ENCODE peak calls at places on chromosomes 6 and 20, in eight cellular contexts. One of them, this sample, is unnamed. For H3K9me3, the result is how much of the 10 kb centered on the place peaks cover.

GRCh38 chr6:49565855-49566254 is 15.4 kb downstream of the C6orf141 start:
- DNase-seq in HepG2: peak
- DNase-seq in PC-3: peak
- DNase-seq in psoas muscle: no peak
- DNase-seq in endodermal cell: no peak
- DNase-seq in HCT116: no peak
- DNase-seq in CD4-positive, alpha-beta T cell: no peak
- DNase-seq in mammary epithelial cell: no peak
- DNase-seq in this sample: no peak

GRCh38 chr6:24720131-24720603 is 1.2 kb upstream of the C6orf62 start:
- DNase-seq in mammary epithelial cell: peak
- DNase-seq in HepG2: peak
- DNase-seq in HCT116: no peak
- DNase-seq in PC-3: peak
- DNase-seq in endodermal cell: peak
- DNase-seq in psoas muscle: peak
- DNase-seq in CD4-positive, alpha-beta T cell: peak
- DNase-seq in this sample: no peak

GRCh38 chr20:40578961-40579360 is 110.1 kb downstream of the MAFB start:
- DNase-seq in psoas muscle: no peak
- DNase-seq in PC-3: no peak
- DNase-seq in endodermal cell: no peak
- DNase-seq in HepG2: no peak
- DNase-seq in HCT116: no peak
- DNase-seq in CD4-positive, alpha-beta T cell: no peak
- DNase-seq in mammary epithelial cell: no peak
- DNase-seq in this sample: no peak

GRCh38 chr6:69084746-69085335 is 449.8 kb downstream of the ADGRB3 start:
- DNase-seq in PC-3: no peak
- DNase-seq in mammary epithelial cell: no peak
- DNase-seq in HepG2: no peak
- DNase-seq in psoas muscle: no peak
- DNase-seq in endodermal cell: no peak
- DNase-seq in HCT116: no peak
- DNase-seq in CD4-positive, alpha-beta T cell: no peak
- DNase-seq in this sample: no peak

GRCh38 chr6:52672422-52673025 is 1.6 kb downstream of the TMEM14A start:
- DNase-seq in mammary epithelial cell: peak
- DNase-seq in HepG2: no peak
- DNase-seq in HCT116: peak
- DNase-seq in PC-3: peak
- DNase-seq in endodermal cell: peak
- DNase-seq in psoas muscle: no peak
- DNase-seq in CD4-positive, alpha-beta T cell: no peak
- DNase-seq in this sample: no peak

GRCh38 chr20:57612436-57612835 is 7.8 kb downstream of the ZBP1 start:
- DNase-seq in HepG2: no peak
- DNase-seq in HCT116: no peak
- DNase-seq in endodermal cell: peak
- DNase-seq in mammary epithelial cell: no peak
- DNase-seq in CD4-positive, alpha-beta T cell: no peak
- DNase-seq in psoas muscle: no peak
- DNase-seq in PC-3: no peak
- DNase-seq in this sample: no peak

GRCh38 chr20:59604770-59605665 is 678 bp downstream of the PHACTR3 start:
- DNase-seq in PC-3: no peak
- DNase-seq in HepG2: no peak
- DNase-seq in mammary epithelial cell: no peak
- DNase-seq in HCT116: no peak
- DNase-seq in CD4-positive, alpha-beta T cell: no peak
- DNase-seq in endodermal cell: peak
- DNase-seq in psoas muscle: no peak
- DNase-seq in this sample: no peak

GRCh38 chr6:27847706-27848105 is 64.5 kb downstream of the OR2B2 start:
- DNase-seq in endodermal cell: no peak
- DNase-seq in HCT116: no peak
- DNase-seq in HepG2: no peak
- DNase-seq in PC-3: peak
- DNase-seq in mammary epithelial cell: peak
- DNase-seq in psoas muscle: no peak
- DNase-seq in CD4-positive, alpha-beta T cell: no peak
- DNase-seq in this sample: no peak

GRCh38 chr6:88459224-88459623 is 293.1 kb upstream of the CNR1 start:
- DNase-seq in HCT116: no peak
- DNase-seq in CD4-positive, alpha-beta T cell: no peak
- DNase-seq in endodermal cell: no peak
- DNase-seq in HepG2: no peak
- DNase-seq in psoas muscle: no peak
- DNase-seq in mammary epithelial cell: no peak
- DNase-seq in PC-3: no peak
- DNase-seq in this sample: no peak

GRCh38 chr20:13340088-13340487 is 119.0 kb downstream of the ISM1 start:
- DNase-seq in psoas muscle: no peak
- DNase-seq in mammary epithelial cell: peak
- DNase-seq in CD4-positive, alpha-beta T cell: no peak
- DNase-seq in endodermal cell: no peak
- DNase-seq in HepG2: no peak
- DNase-seq in HCT116: no peak
- DNase-seq in PC-3: no peak
- DNase-seq in this sample: no peak

GRCh38 chr6:39218868-39219567 is 10.3 kb downstream of the KCNK5 start:
- DNase-seq in CD4-positive, alpha-beta T cell: no peak
- DNase-seq in HCT116: no peak
- DNase-seq in psoas muscle: no peak
- DNase-seq in endodermal cell: no peak
- DNase-seq in PC-3: no peak
- DNase-seq in HepG2: no peak
- DNase-seq in mammary epithelial cell: no peak
- DNase-seq in this sample: no peak

GRCh38 chr6:104750449-104750848 is 109.3 kb downstream of the HACE1 start:
- DNase-seq in PC-3: no peak
- DNase-seq in mammary epithelial cell: no peak
- DNase-seq in HCT116: no peak
- DNase-seq in HepG2: no peak
- DNase-seq in endodermal cell: no peak
- DNase-seq in psoas muscle: no peak
- DNase-seq in CD4-positive, alpha-beta T cell: no peak
- DNase-seq in this sample: no peak

GRCh38 chr6:125970760-125971159 is 14.2 kb downstream of the HINT3 start:
- DNase-seq in HCT116: no peak
- DNase-seq in PC-3: no peak
- DNase-seq in psoas muscle: no peak
- DNase-seq in mammary epithelial cell: no peak
- DNase-seq in endodermal cell: no peak
- DNase-seq in HepG2: no peak
- DNase-seq in CD4-positive, alpha-beta T cell: no peak
- DNase-seq in this sample: no peak

GRCh38 chr6:3193102-3193837 is 34.2 kb downstream of the TUBB2B start:
- DNase-seq in HepG2: no peak
- DNase-seq in CD4-positive, alpha-beta T cell: no peak
- DNase-seq in PC-3: no peak
- DNase-seq in HCT116: no peak
- DNase-seq in endodermal cell: peak
- DNase-seq in mammary epithelial cell: no peak
- DNase-seq in psoas muscle: no peak
- DNase-seq in this sample: no peak

GRCh38 chr6:27238010-27238983 is 9.2 kb upstream of the PRSS16 start:
- DNase-seq in psoas muscle: no peak
- DNase-seq in PC-3: no peak
- DNase-seq in CD4-positive, alpha-beta T cell: no peak
- DNase-seq in HCT116: no peak
- DNase-seq in endodermal cell: peak
- DNase-seq in HepG2: no peak
- DNase-seq in mammary epithelial cell: peak
- DNase-seq in this sample: no peak

GRCh38 chr20:64037199-64037497 is 1.2 kb downstream of the C20orf204 start:
- DNase-seq in psoas muscle: no peak
- DNase-seq in HepG2: no peak
- DNase-seq in CD4-positive, alpha-beta T cell: no peak
- DNase-seq in mammary epithelial cell: no peak
- DNase-seq in PC-3: no peak
- DNase-seq in endodermal cell: no peak
- DNase-seq in HCT116: no peak
- DNase-seq in this sample: no peak

GRCh38 chr20:34104059-34104458 is 8.0 kb downstream of the EIF2S2 start:
- DNase-seq in PC-3: no peak
- DNase-seq in HCT116: no peak
- DNase-seq in endodermal cell: no peak
- DNase-seq in psoas muscle: no peak
- DNase-seq in CD4-positive, alpha-beta T cell: no peak
- DNase-seq in mammary epithelial cell: no peak
- DNase-seq in HepG2: no peak
- DNase-seq in this sample: no peak

GRCh38 chr6:10800810-10801209 is 37.5 kb downstream of the MAK start:
- DNase-seq in HepG2: peak
- DNase-seq in mammary epithelial cell: peak
- DNase-seq in psoas muscle: no peak
- DNase-seq in endodermal cell: no peak
- DNase-seq in HCT116: peak
- DNase-seq in CD4-positive, alpha-beta T cell: no peak
- DNase-seq in PC-3: peak
- DNase-seq in this sample: no peak

DNA sequence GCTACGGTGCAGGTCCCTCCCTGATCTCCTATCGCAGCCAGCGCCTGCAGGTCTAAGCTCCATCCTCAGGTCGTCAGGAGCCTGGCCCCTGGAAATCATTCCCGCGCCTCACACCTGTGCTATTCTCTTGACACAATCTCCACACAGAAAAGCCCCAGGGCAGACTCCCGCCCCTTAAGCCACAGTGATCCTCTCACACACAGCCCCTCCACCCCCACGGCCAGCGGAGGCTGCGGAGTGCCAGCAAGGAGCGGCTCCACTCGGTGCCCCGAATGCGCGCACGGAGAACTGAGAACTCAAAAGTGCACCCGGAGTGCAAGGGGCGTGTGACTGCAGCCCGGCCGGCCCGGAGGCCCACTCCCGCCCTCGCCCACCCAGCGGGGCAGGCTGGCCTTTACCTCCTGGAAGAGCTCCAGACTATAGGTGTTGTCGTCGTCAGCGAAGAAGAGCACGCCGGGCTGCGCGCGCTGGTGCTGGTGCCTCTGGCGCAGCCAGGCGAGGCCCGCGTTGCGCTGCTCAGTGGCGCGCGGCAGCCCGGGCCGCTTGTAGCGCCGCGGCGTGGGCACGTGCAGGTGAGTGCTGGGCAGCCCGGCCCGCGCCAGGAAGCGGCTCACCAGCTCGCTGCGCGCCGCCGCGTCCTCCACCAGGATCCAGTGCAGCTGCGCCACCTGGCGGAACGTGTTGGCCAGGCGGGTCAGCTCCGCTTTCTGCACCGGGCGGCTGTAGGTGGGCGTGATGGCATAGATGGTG is 1.2 kb downstream of the B3GAT2 start:
- DNase-seq in PC-3: peak
- DNase-seq in mammary epithelial cell: peak
- DNase-seq in HepG2: peak
- DNase-seq in CD4-positive, alpha-beta T cell: peak
- DNase-seq in endodermal cell: peak
- DNase-seq in psoas muscle: peak
- DNase-seq in HCT116: peak
- DNase-seq in this sample: peak
- TF ChIP-seq CTCF in PC-3: peak
- TF ChIP-seq CTCF in mammary epithelial cell: peak
- TF ChIP-seq CTCF in HepG2: peak
- TF ChIP-seq CTCF in CD4-positive, alpha-beta T cell: peak
- TF ChIP-seq CTCF in endodermal cell: peak
- TF ChIP-seq CTCF in psoas muscle: peak
- TF ChIP-seq CTCF in HCT116: peak
- TF ChIP-seq CTCF in this sample: peak

GRCh38 chr6:34465551-34466241 is at the start of gene PACSIN1:
- DNase-seq in mammary epithelial cell: no peak
- DNase-seq in PC-3: peak
- DNase-seq in CD4-positive, alpha-beta T cell: no peak
- DNase-seq in endodermal cell: peak
- DNase-seq in psoas muscle: no peak
- DNase-seq in HepG2: no peak
- DNase-seq in HCT116: no peak
- DNase-seq in this sample: no peak
- H3K27ac ChIP-seq in mammary epithelial cell: no peak
- H3K27ac ChIP-seq in PC-3: no peak
- H3K27ac ChIP-seq in CD4-positive, alpha-beta T cell: no peak
- H3K27ac ChIP-seq in endodermal cell: no peak
- H3K27ac ChIP-seq in psoas muscle: no peak
- H3K27ac ChIP-seq in HepG2: no peak
- H3K27ac ChIP-seq in HCT116: no peak
- H3K27ac ChIP-seq in this sample: no peak

GRCh38 chr20:50535162-50535561 is 25.0 kb downstream of the PTPN1 start:
- DNase-seq in HCT116: no peak
- DNase-seq in CD4-positive, alpha-beta T cell: no peak
- DNase-seq in psoas muscle: no peak
- DNase-seq in mammary epithelial cell: no peak
- DNase-seq in PC-3: no peak
- DNase-seq in HepG2: no peak
- DNase-seq in endodermal cell: no peak
- DNase-seq in this sample: no peak
- H3K9me3 ChIP-seq in HCT116: under half
- H3K9me3 ChIP-seq in CD4-positive, alpha-beta T cell: under half
- H3K9me3 ChIP-seq in psoas muscle: under half
- H3K9me3 ChIP-seq in mammary epithelial cell: under half
- H3K9me3 ChIP-seq in PC-3: under half
- H3K9me3 ChIP-seq in HepG2: under half
- H3K9me3 ChIP-seq in endodermal cell: under half
- H3K9me3 ChIP-seq in this sample: under half

GRCh38 chr20:46148313-46149213 is 30.4 kb downstream of the CD40 start:
- DNase-seq in CD4-positive, alpha-beta T cell: no peak
- DNase-seq in HepG2: no peak
- DNase-seq in psoas muscle: no peak
- DNase-seq in HCT116: no peak
- DNase-seq in mammary epithelial cell: no peak
- DNase-seq in endodermal cell: no peak
- DNase-seq in PC-3: no peak
- DNase-seq in this sample: no peak

GRCh38 chr20:46150982-46151381 is 32.9 kb downstream of the CD40 start:
- DNase-seq in endodermal cell: no peak
- DNase-seq in HCT116: no peak
- DNase-seq in mammary epithelial cell: no peak
- DNase-seq in psoas muscle: no peak
- DNase-seq in CD4-positive, alpha-beta T cell: no peak
- DNase-seq in PC-3: no peak
- DNase-seq in HepG2: no peak
- DNase-seq in this sample: no peak

GRCh38 chr20:46154796-46155195 is 36.7 kb downstream of the CD40 start:
- DNase-seq in psoas muscle: no peak
- DNase-seq in HCT116: no peak
- DNase-seq in mammary epithelial cell: no peak
- DNase-seq in endodermal cell: no peak
- DNase-seq in CD4-positive, alpha-beta T cell: no peak
- DNase-seq in PC-3: no peak
- DNase-seq in HepG2: no peak
- DNase-seq in this sample: no peak

GRCh38 chr20:46152824-46153586 is 34.9 kb downstream of the CD40 start:
- DNase-seq in PC-3: no peak
- DNase-seq in mammary epithelial cell: no peak
- DNase-seq in HCT116: no peak
- DNase-seq in CD4-positive, alpha-beta T cell: no peak
- DNase-seq in endodermal cell: no peak
- DNase-seq in HepG2: no peak
- DNase-seq in psoas muscle: no peak
- DNase-seq in this sample: no peak

DNA sequence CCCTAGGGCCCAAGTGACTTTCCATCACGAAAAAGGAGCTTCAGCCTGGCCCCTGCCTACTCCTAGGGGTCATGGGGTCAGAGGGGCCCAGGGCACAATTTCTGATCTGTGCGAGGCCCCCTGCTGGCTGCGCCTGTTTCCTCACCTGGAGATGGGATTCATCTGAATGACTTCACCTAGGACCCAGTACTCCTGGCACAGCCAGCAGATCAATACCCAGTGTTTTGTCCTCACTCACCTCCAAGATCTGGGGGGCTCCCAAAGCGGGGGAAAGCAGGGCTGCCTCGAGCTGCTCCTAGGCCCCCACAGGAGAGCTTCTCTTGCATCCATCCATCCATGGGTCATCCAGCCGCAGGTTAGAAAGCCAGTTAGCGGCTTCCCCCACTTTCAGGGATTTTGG is 33.8 kb downstream of the CD40 start:
- DNase-seq in endodermal cell: peak
- DNase-seq in CD4-positive, alpha-beta T cell: no peak
- DNase-seq in psoas muscle: no peak
- DNase-seq in PC-3: peak
- DNase-seq in HepG2: peak
- DNase-seq in mammary epithelial cell: no peak
- DNase-seq in HCT116: no peak
- DNase-seq in this sample: no peak
- TF ChIP-seq CTCF in endodermal cell: peak
- TF ChIP-seq CTCF in CD4-positive, alpha-beta T cell: peak
- TF ChIP-seq CTCF in psoas muscle: peak
- TF ChIP-seq CTCF in PC-3: peak
- TF ChIP-seq CTCF in HepG2: peak
- TF ChIP-seq CTCF in mammary epithelial cell: peak
- TF ChIP-seq CTCF in HCT116: peak
- TF ChIP-seq CTCF in this sample: no peak

This sample was measured in esophagus squamous epithelium.